ENCODE peak calls at places on chromosomes 11 and 22, in ten cellular contexts. U, Z, P, Q, L, H, K, F, A and V are unnamed samples.

GRCh38 chr11:130344846-130345245 is 30.1 kb upstream of the ZBTB44 start:
- DNase-seq in U (no peak), Z (no peak), P (no peak), Q (no peak), L (no peak), H (no peak), K (no peak), F (no peak), A (no peak), V (no peak)

GRCh38 chr11:128422576-128423370 is 164.6 kb downstream of the ETS1 start:
- DNase-seq in U (no peak), Z (peak), P (no peak), Q (peak), L (peak), H (no peak), K (peak), F (no peak), A (no peak), V (no peak)

GRCh38 chr11:128146926-128147605 is 440.3 kb downstream of the ETS1 start:
- DNase-seq in U (peak), Z (no peak), P (peak), Q (no peak), L (no peak), H (no peak), K (no peak), F (no peak), A (no peak), V (no peak)

GRCh38 chr22:21947040-21948014 is 5.3 kb downstream of the PPM1F start:
- DNase-seq in U (peak), Z (no peak), P (peak), Q (no peak), L (no peak), H (no peak), K (no peak), F (no peak), A (peak), V (no peak)

GRCh38 chr11:26297179-26297970 is 34.6 kb upstream of the ANO3 start:
- DNase-seq in U (peak), Z (no peak), P (peak), Q (no peak), L (no peak), H (no peak), K (no peak), F (peak), A (peak), V (no peak)

GRCh38 chr22:41766476-41766875 is 34.0 kb upstream of the CCDC134 start:
- DNase-seq in U (no peak), Z (no peak), P (no peak), Q (no peak), L (no peak), H (no peak), K (no peak), F (no peak), A (no peak), V (no peak)

GRCh38 chr11:31397239-31397834 is 27.7 kb downstream of the DNAJC24 start:
- DNase-seq in U (no peak), Z (no peak), P (peak), Q (no peak), L (no peak), H (no peak), K (no peak), F (no peak), A (no peak), V (no peak)

GRCh38 chr22:48886604-48887393 is 940.9 kb downstream of the BRD1 start:
- DNase-seq in U (no peak), Z (no peak), P (no peak), Q (peak), L (no peak), H (peak), K (no peak), F (no peak), A (no peak), V (peak)

GRCh38 chr11:23696712-23697111 is 800.1 kb upstream of the LUZP2 start:
- DNase-seq in U (no peak), Z (no peak), P (no peak), Q (no peak), L (no peak), H (no peak), K (no peak), F (no peak), A (no peak), V (no peak)

GRCh38 chr11:119363874-119364590 is 17.5 kb downstream of the USP2 start:
- DNase-seq in U (no peak), Z (peak), P (no peak), Q (peak), L (peak), H (no peak), K (peak), F (no peak), A (no peak), V (no peak)

GRCh38 chr22:35883028-35883620 is 145.5 kb downstream of the RBFOX2 start:
- DNase-seq in U (peak), Z (no peak), P (peak), Q (no peak), L (no peak), H (no peak), K (no peak), F (no peak), A (peak), V (no peak)

GRCh38 chr11:121460941-121461514 is 8.3 kb upstream of the SORL1-AS1 start:
- DNase-seq in U (no peak), Z (no peak), P (no peak), Q (no peak), L (no peak), H (no peak), K (no peak), F (no peak), A (no peak), V (no peak)

GRCh38 chr22:18991828-18992442 is 55.8 kb upstream of the PRODH start:
- DNase-seq in U (no peak), Z (no peak), P (no peak), Q (no peak), L (no peak), H (no peak), K (no peak), F (no peak), A (no peak), V (no peak)

GRCh38 chr22:47605441-47605840 is 843.0 kb downstream of the TBC1D22A start:
- DNase-seq in U (no peak), Z (no peak), P (no peak), Q (peak), L (no peak), H (peak), K (no peak), F (no peak), A (no peak), V (peak)